ENCODE peak calls at places on chromosomes 6 and 20, in eight cellular contexts. One of them, this sample, is unnamed.

GRCh38 chr6:16227605-16228004 is 10.8 kb upstream of the GMPR start:
- DNase-seq in lower leg skin: peak
- DNase-seq in neural crest cell: no peak
- DNase-seq in iris pigment epithelial cell: no peak
- DNase-seq in pancreas: no peak
- DNase-seq in breast epithelium: no peak
- DNase-seq in NCI-H774: no peak
- DNase-seq in BJ: no peak
- DNase-seq in this sample: no peak

GRCh38 chr6:53591873-53592272 is 47.0 kb upstream of the GCLC start:
- DNase-seq in breast epithelium: no peak
- DNase-seq in pancreas: no peak
- DNase-seq in lower leg skin: no peak
- DNase-seq in NCI-H774: no peak
- DNase-seq in iris pigment epithelial cell: no peak
- DNase-seq in neural crest cell: no peak
- DNase-seq in BJ: no peak
- DNase-seq in this sample: no peak

GRCh38 chr20:62335532-62335931 is 31.6 kb downstream of the LAMA5 start:
- DNase-seq in pancreas: no peak
- DNase-seq in neural crest cell: no peak
- DNase-seq in NCI-H774: no peak
- DNase-seq in BJ: no peak
- DNase-seq in breast epithelium: no peak
- DNase-seq in iris pigment epithelial cell: no peak
- DNase-seq in lower leg skin: no peak
- DNase-seq in this sample: no peak

GRCh38 chr6:105740946-105741605 is 338.2 kb upstream of the PREP start:
- DNase-seq in pancreas: no peak
- DNase-seq in lower leg skin: no peak
- DNase-seq in breast epithelium: no peak
- DNase-seq in BJ: no peak
- DNase-seq in iris pigment epithelial cell: no peak
- DNase-seq in NCI-H774: no peak
- DNase-seq in neural crest cell: no peak
- DNase-seq in this sample: no peak

GRCh38 chr6:89792881-89793280 is 26.7 kb downstream of the MDN1 start:
- DNase-seq in pancreas: no peak
- DNase-seq in breast epithelium: no peak
- DNase-seq in neural crest cell: peak
- DNase-seq in BJ: no peak
- DNase-seq in iris pigment epithelial cell: peak
- DNase-seq in lower leg skin: no peak
- DNase-seq in NCI-H774: peak
- DNase-seq in this sample: peak

GRCh38 chr20:35561671-35562070 is 19.8 kb downstream of the ERGIC3 start:
- DNase-seq in neural crest cell: no peak
- DNase-seq in lower leg skin: no peak
- DNase-seq in pancreas: peak
- DNase-seq in breast epithelium: no peak
- DNase-seq in iris pigment epithelial cell: no peak
- DNase-seq in BJ: no peak
- DNase-seq in NCI-H774: no peak
- DNase-seq in this sample: no peak

GRCh38 chr6:166166314-166167257 is 1.1 kb downstream of the TBXT start:
- DNase-seq in iris pigment epithelial cell: no peak
- DNase-seq in breast epithelium: no peak
- DNase-seq in neural crest cell: no peak
- DNase-seq in NCI-H774: no peak
- DNase-seq in lower leg skin: no peak
- DNase-seq in pancreas: no peak
- DNase-seq in BJ: no peak
- DNase-seq in this sample: no peak

GRCh38 chr6:128316258-128316952 is 204.0 kb downstream of the PTPRK start:
- DNase-seq in breast epithelium: no peak
- DNase-seq in BJ: no peak
- DNase-seq in NCI-H774: peak
- DNase-seq in lower leg skin: no peak
- DNase-seq in pancreas: no peak
- DNase-seq in neural crest cell: no peak
- DNase-seq in iris pigment epithelial cell: no peak
- DNase-seq in this sample: no peak